ENCODE peak calls at places on chromosome 10, in four cellular contexts. F is CD8-positive, alpha-beta T cell; X is globus pallidus; A is cardiac muscle cell. R is an unnamed sample.

GRCh38 chr10:28761084-28761875 is 84.0 kb downstream of the BAMBI start:
- DNase-seq in X (peak), A (no peak), F (no peak), R (no peak)

GRCh38 chr10:131901181-131901829 is 497 bp downstream of the PPP2R2D start:
- DNase-seq in F (peak), A (peak), X (peak), R (peak)

GRCh38 chr10:24915304-24915703 is 37.1 kb downstream of the PRTFDC1 start:
- DNase-seq in F (no peak), X (no peak), A (no peak), R (no peak)

GRCh38 chr10:28367865-28368541 is 65.1 kb upstream of the MPP7 start:
- DNase-seq in F (peak), X (peak), A (no peak), R (no peak)

GRCh38 chr10:7707102-7707501 is 4.0 kb downstream of the ITIH2 start:
- DNase-seq in A (no peak), X (no peak), F (no peak), R (no peak)

GRCh38 chr10:133219782-133220181 is 10.2 kb upstream of the UTF1 start:
- DNase-seq in A (no peak), F (no peak), X (no peak), R (no peak)

GRCh38 chr10:14056545-14057332 is 274.0 kb downstream of the FRMD4A start:
- DNase-seq in X (no peak), A (no peak), F (no peak), R (no peak)

GRCh38 chr10:36119439-36119838 is 477.3 kb upstream of the FZD8 start:
- DNase-seq in A (no peak), F (no peak), X (no peak), R (no peak)

GRCh38 chr10:103792547-103792946 is 62.8 kb downstream of the SH3PXD2A start:
- DNase-seq in X (no peak), F (no peak), A (no peak), R (no peak)

GRCh38 chr10:19629559-19629958 is 186.7 kb upstream of the PLXDC2 start:
- DNase-seq in A (peak), X (peak), F (no peak), R (peak)

GRCh38 chr10:58641095-58641531 is 128.4 kb downstream of the BICC1 start:
- DNase-seq in A (no peak), F (no peak), X (no peak), R (no peak)

GRCh38 chr10:19325581-19325980 is 277.0 kb downstream of the MALRD1 start:
- DNase-seq in A (no peak), F (no peak), X (no peak), R (no peak)

GRCh38 chr10:4654496-4654895 is 171.5 kb upstream of the AKR1E2 start:
- DNase-seq in X (no peak), F (no peak), A (no peak), R (no peak)

GRCh38 chr10:88196298-88196697 is 332.9 kb downstream of the PTEN start:
- DNase-seq in A (no peak), F (no peak), X (no peak), R (no peak)

GRCh38 chr10:75530337-75530736 is 98.9 kb downstream of the LRMDA start:
- DNase-seq in F (no peak), X (no peak), A (no peak), R (no peak)

GRCh38 chr10:11685787-11686218 is 56.4 kb upstream of the ECHDC3 start:
- DNase-seq in F (peak), X (no peak), A (no peak), R (peak)

GRCh38 chr10:120948889-120949382 is 97.8 kb downstream of the WDR11 start:
- DNase-seq in F (peak), X (peak), A (peak), R (peak)

GRCh38 chr10:82768040-82768439 is 893.0 kb downstream of the NRG3 start:
- DNase-seq in F (no peak), X (no peak), A (no peak), R (no peak)

GRCh38 chr10:70130878-70131559 is 1.6 kb downstream of the AIFM2 start:
- DNase-seq in A (no peak), F (no peak), X (no peak), R (no peak)

GRCh38 chr10:96998329-96998888 is 166.3 kb downstream of the LCOR start:
- DNase-seq in A (peak), X (no peak), F (no peak), R (no peak)

GRCh38 chr10:60291354-60291930 is 98.2 kb downstream of the ANK3 start:
- DNase-seq in X (no peak), A (no peak), F (no peak), R (no peak)

GRCh38 chr10:86798030-86798429 is 41.6 kb downstream of the BMPR1A start:
- DNase-seq in F (no peak), X (no peak), A (no peak), R (no peak)

GRCh38 chr10:43238462-43238861 is 28.4 kb downstream of the RASGEF1A start:
- DNase-seq in A (no peak), X (no peak), F (no peak), R (peak)

GRCh38 chr10:43250925-43251663 is 15.8 kb downstream of the RASGEF1A start:
- DNase-seq in X (no peak), A (no peak), F (no peak), R (no peak)

GRCh38 chr10:121864168-121864567 is 63.7 kb downstream of the ATE1 start:
- DNase-seq in X (no peak), F (no peak), A (no peak), R (no peak)

R was measured in ovary.